ENCODE peak calls at places on chromosomes 11 and 22, in six cellular contexts. Z is lower leg skin; E is stimulated activated CD4-positive, alpha-beta T cell treated with anti-CD3 and anti-CD28 coated beads, Interleukin-2, amount 100 ng/mL, for 48 hours; B is tibial artery; I is aorta; X is tibial nerve. R is an unnamed sample.

GRCh38 chr11:7537260-7537659 is 23.5 kb downstream of the PPFIBP2 start:
- DNase-seq in Z (no peak), I (no peak), B (no peak), E (no peak), X (no peak), R (peak)

GRCh38 chr22:48639021-48639795 is 1188.5 kb downstream of the BRD1 start:
- DNase-seq in B (no peak), Z (no peak), E (no peak), I (no peak), X (no peak), R (no peak)

GRCh38 chr22:27648074-27648473 is 153.5 kb downstream of the MN1 start:
- DNase-seq in I (no peak), Z (no peak), X (no peak), E (no peak), B (no peak), R (no peak)

GRCh38 chr11:13118194-13118593 is 109.1 kb downstream of the RASSF10 start:
- DNase-seq in B (no peak), I (no peak), E (no peak), X (no peak), Z (no peak), R (no peak)

GRCh38 chr11:128709402-128709801 is 15.5 kb downstream of the FLI1 start:
- DNase-seq in I (no peak), Z (no peak), B (no peak), X (no peak), E (no peak), R (no peak)

GRCh38 chr11:118820412-118821357 is 29.7 kb upstream of the DDX6 start:
- DNase-seq in I (peak), Z (peak), X (peak), B (peak), E (no peak), R (peak)

GRCh38 chr22:49365191-49365837 is 462.4 kb downstream of the BRD1 start:
- DNase-seq in Z (no peak), E (no peak), X (no peak), I (no peak), B (no peak), R (no peak)

GRCh38 chr11:76120513-76121081 is 85.7 kb downstream of the WNT11 start:
- DNase-seq in I (no peak), B (no peak), X (no peak), E (no peak), Z (no peak), R (no peak)

GRCh38 chr11:121235057-121235456 is 57.5 kb upstream of the SC5D start:
- DNase-seq in Z (no peak), X (no peak), B (no peak), E (no peak), I (no peak), R (no peak)